ENCODE peak calls at places on chromosomes 4 and X, in seven cellular contexts. F is Jurkat, Clone E6-1; Q is HCT116; N is NCI-H1105 treated with DMSO at 0.1 percent for 48 hours; L is T1000; H is T-helper 9 cell; C is astrocyte of the spinal cord. W is an unnamed sample.
A peak's percentile ranks its signal among the peaks of the same experiment; 100 is the strongest.

GRCh38 chr4:189973646-189974045 is 33.0 kb downstream of the FRG1 start:
- DNase-seq in F (no peak), Q (no peak), N (no peak), L (no peak), H (no peak), C (no peak), W (no peak)

GRCh38 chr4:130257271-130257670 is 1161.3 kb downstream of the C4orf33 start:
- DNase-seq in F (no peak), Q (no peak), N (no peak), L (peak; percentile 2), H (no peak), C (peak; percentile 83), W (peak; percentile 86)

GRCh38 chrX:17860811-17861495 is at the start of gene RAI2:
- DNase-seq in F (no peak), Q (no peak), N (peak; percentile 25), L (no peak), H (no peak), C (no peak), W (no peak)

GRCh38 chr4:114146947-114147618 is 167.6 kb upstream of the ARSJ start:
- DNase-seq in F (no peak), Q (no peak), N (no peak), L (no peak), H (no peak), C (no peak), W (no peak)

GRCh38 chr4:187606581-187606980 is 389.0 kb upstream of the ZFP42 start:
- DNase-seq in F (peak; percentile 36), Q (peak; percentile 54), N (peak; percentile 25), L (peak; percentile 5), H (no peak), C (peak; percentile 66), W (peak; percentile 34)

GRCh38 chr4:26557164-26557563 is 26.7 kb upstream of the TBC1D19 start:
- DNase-seq in F (no peak), Q (no peak), N (peak; percentile 8), L (peak; percentile 94), H (no peak), C (peak; percentile 97), W (peak; percentile 32)

GRCh38 chr4:38145741-38146140 is 185.5 kb downstream of the PTTG2 start:
- DNase-seq in F (no peak), Q (no peak), N (no peak), L (no peak), H (no peak), C (peak; percentile 68), W (no peak)

GRCh38 chrX:109773374-109773773 is 40.3 kb upstream of the ACSL4 start:
- DNase-seq in F (peak; percentile 0), Q (no peak), N (no peak), L (no peak), H (no peak), C (no peak), W (no peak)

GRCh38 chr4:137692205-137692604 is 159.9 kb upstream of the PCDH18 start:
- DNase-seq in F (no peak), Q (no peak), N (no peak), L (no peak), H (no peak), C (no peak), W (no peak)

GRCh38 chrX:116239944-116240391 is 69.4 kb downstream of the AGTR2 start:
- DNase-seq in F (no peak), Q (no peak), N (peak; percentile 85), L (no peak), H (no peak), C (peak; percentile 50), W (peak; percentile 52)

GRCh38 chr4:180951312-180951711 is 1291.9 kb upstream of the TENM3 start:
- DNase-seq in F (no peak), Q (no peak), N (no peak), L (no peak), H (no peak), C (no peak), W (no peak)

GRCh38 chr4:177005801-177006230 is 213.1 kb upstream of the VEGFC start:
- DNase-seq in F (no peak), Q (no peak), N (no peak), L (peak; percentile 13), H (no peak), C (peak; percentile 84), W (peak; percentile 98)

GRCh38 chr4:177033130-177033529 is 240.4 kb upstream of the VEGFC start:
- DNase-seq in F (no peak), Q (no peak), N (no peak), L (no peak), H (no peak), C (no peak), W (no peak)

GRCh38 chrX:142084611-142085010 is 120.5 kb downstream of the MAGEC2 start:
- DNase-seq in F (no peak), Q (no peak), N (no peak), L (no peak), H (no peak), C (peak; percentile 1), W (no peak)

GRCh38 chr4:8366601-8367000 is 73.9 kb downstream of the ACOX3 start:
- DNase-seq in F (no peak), Q (no peak), N (no peak), L (no peak), H (no peak), C (no peak), W (no peak)

GRCh38 chr4:150280081-150280950 is 202.1 kb downstream of the DCLK2 start:
- DNase-seq in F (no peak), Q (no peak), N (no peak), L (no peak), H (no peak), C (peak; percentile 94), W (peak; percentile 92)

GRCh38 chr4:578451-579443 is 2.7 kb upstream of the TMEM271 start:
- DNase-seq in F (no peak), Q (no peak), N (no peak), L (no peak), H (no peak), C (no peak), W (no peak)

GRCh38 chr4:162343967-162344366 is 180.2 kb upstream of the FSTL5 start:
- DNase-seq in F (no peak), Q (no peak), N (no peak), L (no peak), H (no peak), C (no peak), W (no peak)

GRCh38 chr4:182917182-182918043 is at the start of gene DCTD:
- DNase-seq in F (peak; percentile 42), Q (no peak), N (peak; percentile 15), L (peak; percentile 1), H (peak; percentile 69), C (peak; percentile 67), W (peak; percentile 34)